ENCODE peak calls at places on chromosomes 2 and 18, in seven cellular contexts. C is fibroblast of mammary gland; T is uterus; Z is D721Med; A is heart right ventricle; R is CD8-positive, alpha-beta T cell; S is body of pancreas. W is an unnamed sample.

GRCh38 chr2:224210495-224211472 is 171.7 kb upstream of the SERPINE2 start:
- DNase-seq in Z (no peak), T (no peak), S (no peak), A (no peak), R (no peak), C (no peak), W (no peak)

GRCh38 chr2:151251012-151251411 is 10.7 kb downstream of the RBM43 start:
- DNase-seq in R (no peak), S (no peak), Z (no peak), C (peak), T (no peak), A (no peak), W (no peak)

GRCh38 chr2:206031162-206031784 is 54.7 kb downstream of the INO80D start:
- DNase-seq in T (no peak), A (no peak), C (peak), Z (no peak), S (no peak), R (no peak), W (peak)

GRCh38 chr2:177400337-177400923 is 7.9 kb downstream of the AGPS start:
- DNase-seq in S (no peak), R (no peak), A (no peak), C (peak), Z (no peak), T (no peak), W (no peak)

GRCh38 chr2:218311543-218311884 is 19.2 kb upstream of the TMBIM1 start:
- DNase-seq in S (no peak), Z (no peak), A (no peak), T (no peak), C (no peak), R (no peak), W (no peak)

GRCh38 chr2:190335225-190335559 is 8.2 kb upstream of the INPP1 start:
- DNase-seq in R (no peak), T (no peak), A (no peak), C (no peak), S (no peak), Z (no peak), W (no peak)

GRCh38 chr18:58190842-58191530 is 147.0 kb downstream of the NEDD4L start:
- DNase-seq in R (no peak), T (no peak), Z (peak), S (no peak), C (peak), A (no peak), W (no peak)

GRCh38 chr2:204971219-204971907 is 426.1 kb downstream of the PARD3B start:
- DNase-seq in C (no peak), R (no peak), T (no peak), Z (no peak), S (no peak), A (no peak), W (no peak)

GRCh38 chr2:80244905-80245584 is 59.5 kb downstream of the LRRTM1 start:
- DNase-seq in Z (no peak), R (no peak), T (no peak), C (no peak), S (no peak), A (no peak), W (no peak)

GRCh38 chr2:102063948-102064678 is 72.4 kb downstream of the IL1R2 start:
- DNase-seq in C (peak), Z (no peak), T (peak), A (peak), S (peak), R (no peak), W (peak)

GRCh38 chr18:21458322-21458721 is 142.2 kb downstream of the ESCO1 start:
- DNase-seq in R (no peak), C (no peak), A (peak), T (no peak), Z (no peak), S (no peak), W (no peak)

GRCh38 chr2:46847185-46847710 is 68.4 kb downstream of the MCFD2 start:
- DNase-seq in A (peak), T (peak), R (no peak), S (peak), Z (no peak), C (peak), W (peak)

GRCh38 chr2:9310827-9311226 is 104.2 kb downstream of the ASAP2 start:
- DNase-seq in S (no peak), T (no peak), Z (no peak), A (no peak), C (peak), R (no peak), W (no peak)

GRCh38 chr2:48890732-48891131 is 135.2 kb upstream of the LHCGR start:
- DNase-seq in Z (no peak), S (no peak), T (no peak), C (no peak), R (no peak), A (no peak), W (no peak)

GRCh38 chr2:161425966-161426365 is 9.9 kb downstream of the TBR1 start:
- DNase-seq in S (no peak), R (no peak), C (no peak), T (no peak), Z (no peak), A (no peak), W (no peak)

GRCh38 chr2:143425896-143426295 is 296.7 kb downstream of the ARHGAP15 start:
- DNase-seq in Z (no peak), R (no peak), T (no peak), S (no peak), C (no peak), A (no peak), W (no peak)

GRCh38 chr18:14074187-14074586 is 58.0 kb downstream of the ZNF519 start:
- DNase-seq in A (no peak), R (no peak), C (no peak), Z (no peak), S (no peak), T (no peak), W (no peak)
- TF ChIP-seq CTCF in A (no peak), R (no peak), C (no peak), Z (no peak), S (no peak), T (no peak), W (peak)

GRCh38 chr18:39675916-39676315 is 2110.3 kb upstream of the CELF4 start:
- DNase-seq in Z (no peak), C (peak), A (no peak), T (no peak), S (no peak), R (no peak), W (no peak)

GRCh38 chr18:39685303-39685902 is 2119.8 kb upstream of the CELF4 start:
- DNase-seq in S (no peak), C (no peak), Z (no peak), A (no peak), T (no peak), R (no peak), W (no peak)

GRCh38 chr18:39675358-39675757 is 2109.8 kb upstream of the CELF4 start:
- DNase-seq in Z (no peak), A (no peak), R (no peak), S (no peak), T (no peak), C (peak), W (no peak)

DNA sequence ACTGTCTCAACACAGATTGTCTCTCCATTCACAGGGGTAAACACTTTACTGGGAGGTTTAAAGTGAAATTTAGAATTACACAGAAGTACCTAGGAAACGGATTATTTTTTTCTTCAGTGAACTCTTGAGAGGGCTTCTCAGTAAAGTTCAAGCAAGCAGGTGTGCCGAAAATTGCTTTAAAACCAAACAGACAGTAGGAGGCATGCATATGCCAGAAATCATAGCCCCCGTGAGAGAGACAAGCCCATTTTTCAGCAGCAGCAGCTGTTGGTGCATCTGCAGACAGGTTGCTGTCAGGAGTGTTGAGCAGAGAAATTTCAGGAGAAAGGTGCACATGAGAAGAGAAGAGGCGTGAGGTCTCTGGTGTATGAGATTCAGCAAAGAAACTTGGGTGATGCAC is 2115.5 kb upstream of the CELF4 start:
- DNase-seq in T (no peak), C (no peak), A (no peak), S (no peak), R (no peak), Z (no peak), W (no peak)
- TF ChIP-seq CTCF in T (no peak), C (no peak), A (no peak), S (no peak), R (no peak), Z (no peak), W (no peak)

DNA sequence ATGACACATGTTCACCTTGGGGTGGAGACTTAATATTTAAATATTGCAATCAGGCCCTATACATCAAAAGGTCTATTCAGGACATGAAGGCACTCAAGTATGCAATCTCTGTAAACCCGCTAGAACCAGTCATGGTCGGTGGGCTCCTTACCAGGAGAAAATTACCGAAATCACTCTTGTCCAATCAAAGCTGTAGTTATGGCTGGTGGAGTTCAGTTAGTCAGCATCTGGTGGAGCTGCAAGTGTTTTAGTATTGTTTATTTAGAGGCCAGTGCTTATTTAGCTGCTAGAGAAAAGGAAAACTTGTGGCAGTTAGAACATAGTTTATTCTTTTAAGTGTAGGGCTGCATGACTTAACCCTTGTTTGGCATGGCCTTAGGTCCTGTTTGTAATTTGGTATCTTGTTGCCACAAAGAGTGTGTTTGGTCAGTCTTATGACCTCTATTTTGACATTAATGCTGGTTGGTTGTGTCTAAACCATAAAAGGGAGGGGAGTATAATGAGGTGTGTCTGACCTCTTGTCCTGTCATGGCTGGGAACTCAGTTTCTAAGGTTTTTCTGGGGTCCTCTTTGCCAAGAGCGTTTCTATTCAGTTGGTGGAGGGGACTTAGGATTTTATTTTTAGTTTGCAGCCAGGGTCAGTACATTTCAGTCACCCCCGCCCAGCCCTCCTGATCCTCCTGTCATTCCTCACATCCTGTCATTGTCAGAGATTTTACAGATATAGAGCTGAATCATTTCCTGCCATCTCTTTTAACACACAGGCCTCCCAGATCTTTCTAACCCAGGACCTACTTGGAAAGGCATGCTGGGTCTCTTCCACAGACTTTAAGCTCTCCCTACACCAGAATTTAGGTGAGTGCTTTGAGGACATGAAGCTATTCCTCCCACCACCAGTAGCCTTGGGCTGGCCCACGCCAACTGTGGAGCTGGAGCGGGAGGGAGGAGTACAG is 108.1 kb downstream of the XRCC5 start:
- DNase-seq in S (no peak), T (no peak), C (peak), Z (no peak), R (no peak), A (no peak), W (no peak)
- TF ChIP-seq CTCF in S (no peak), T (no peak), C (no peak), Z (no peak), R (no peak), A (no peak), W (no peak)

GRCh38 chr2:133568172-133568571 is at the start of gene NCKAP5:
- DNase-seq in A (peak), T (no peak), R (no peak), Z (no peak), S (peak), C (peak), W (no peak)
- TF ChIP-seq CTCF in A (no peak), T (no peak), R (no peak), Z (no peak), S (no peak), C (no peak), W (no peak)

GRCh38 chr18:48023334-48024008 is 93.0 kb upstream of the SMAD2 start:
- DNase-seq in T (no peak), A (no peak), R (no peak), S (peak), Z (peak), C (peak), W (peak)
- TF ChIP-seq CTCF in T (peak), A (no peak), R (no peak), S (no peak), Z (peak), C (peak), W (peak)

GRCh38 chr2:202033317-202034248 is at the start of gene FZD7:
- DNase-seq in R (peak), T (peak), Z (peak), C (peak), A (peak), S (peak), W (peak)
- TF ChIP-seq CTCF in R (no peak), T (no peak), Z (no peak), C (peak), A (no peak), S (no peak), W (no peak)

GRCh38 chr18:65936678-65937077 is 185.9 kb downstream of the CDH7 start:
- DNase-seq in R (no peak), C (no peak), A (no peak), Z (no peak), S (no peak), T (no peak), W (no peak)
- TF ChIP-seq CTCF in R (no peak), C (no peak), A (no peak), Z (peak), S (no peak), T (no peak), W (no peak)

W was measured in Calu3.